ENCODE peak calls at places on chromosomes 1 and 21, in nine cellular contexts. Y is spleen, K is psoas muscle, A is sigmoid colon, P is heart left ventricle, S is mesothelial cell of epicardium, Q is left lung, E is uterus, N is bronchial epithelial cell. J is an unnamed sample.

GRCh38 chr1:219088778-219089557 is 84.7 kb upstream of the LYPLAL1 start:
- DNase-seq in A (no peak), N (peak), S (no peak), P (peak), Q (peak), E (no peak), Y (peak), K (peak), J (no peak)

GRCh38 chr1:213484333-213484732 is 433.3 kb downstream of the RPS6KC1 start:
- DNase-seq in Q (no peak), E (no peak), Y (no peak), S (no peak), P (no peak), N (no peak), K (no peak), A (no peak), J (no peak)

GRCh38 chr1:54350360-54350759 is 55.8 kb downstream of the SSBP3 start:
- DNase-seq in K (no peak), Q (no peak), A (no peak), E (no peak), P (no peak), S (no peak), N (no peak), Y (no peak), J (no peak)

GRCh38 chr21:41548781-41549180 is 40.8 kb upstream of the TMPRSS2 start:
- DNase-seq in K (no peak), E (no peak), N (no peak), P (no peak), S (no peak), Q (no peak), A (no peak), Y (no peak), J (no peak)

GRCh38 chr1:63643926-63644325 is 50.7 kb downstream of the PGM1 start:
- DNase-seq in K (peak), Y (no peak), N (no peak), Q (no peak), A (no peak), P (no peak), S (no peak), E (no peak), J (no peak)

GRCh38 chr1:182600036-182600713 is 4.0 kb downstream of the RGS16 start:
- DNase-seq in A (no peak), S (no peak), P (no peak), Y (no peak), E (no peak), K (no peak), N (no peak), Q (no peak), J (no peak)

GRCh38 chr1:233569636-233570035 is 44.3 kb upstream of the KCNK1 start:
- DNase-seq in E (no peak), Q (no peak), P (no peak), N (peak), A (no peak), K (no peak), Y (no peak), S (no peak), J (no peak)

GRCh38 chr21:37566790-37567725 is 200.5 kb downstream of the DYRK1A start:
- DNase-seq in A (no peak), Y (no peak), K (peak), N (no peak), P (no peak), S (peak), Q (no peak), E (no peak), J (no peak)

GRCh38 chr1:213714645-213715044 is 273.1 kb upstream of the PROX1 start:
- DNase-seq in Q (no peak), K (no peak), E (no peak), S (no peak), N (no peak), P (no peak), A (no peak), Y (no peak), J (no peak)

GRCh38 chr1:179164494-179164893 is 65.0 kb downstream of the ABL2 start:
- DNase-seq in E (no peak), Y (no peak), S (no peak), Q (no peak), N (peak), A (no peak), P (no peak), K (no peak), J (no peak)

GRCh38 chr1:216032977-216033376 is 390.3 kb downstream of the USH2A start:
- DNase-seq in E (no peak), K (no peak), P (no peak), N (no peak), A (no peak), Q (no peak), S (no peak), Y (no peak), J (no peak)

GRCh38 chr1:216028630-216029029 is 394.6 kb downstream of the USH2A start:
- DNase-seq in P (no peak), A (no peak), Y (no peak), E (no peak), Q (no peak), K (no peak), S (no peak), N (no peak), J (no peak)

GRCh38 chr1:216032284-216032683 is 391.0 kb downstream of the USH2A start:
- DNase-seq in P (no peak), Q (no peak), E (no peak), A (no peak), K (no peak), N (no peak), S (no peak), Y (no peak), J (no peak)

DNA sequence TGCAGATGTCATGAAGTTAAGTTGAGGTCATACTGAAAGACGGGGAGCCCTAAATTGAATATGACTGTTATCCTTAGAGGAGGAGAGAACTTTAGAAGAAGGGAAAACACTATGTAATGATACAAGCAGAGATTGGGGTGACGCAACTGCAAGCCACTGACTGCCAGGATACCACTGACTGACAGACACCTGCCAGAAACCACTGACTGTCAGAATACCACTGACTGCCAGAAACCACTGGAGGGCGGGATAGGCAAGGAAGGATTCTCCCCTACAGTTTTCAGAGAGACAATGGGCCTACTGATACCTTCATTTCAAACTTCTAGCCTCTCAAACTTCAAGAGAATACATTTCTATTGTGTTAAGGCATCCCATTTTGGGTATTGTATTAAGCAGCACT is 388.7 kb downstream of the USH2A start:
- DNase-seq in E (no peak), K (no peak), A (no peak), Q (no peak), S (no peak), N (no peak), P (no peak), Y (no peak), J (no peak)
- TF ChIP-seq CTCF in E (no peak), K (no peak), A (no peak), Q (no peak), S (no peak), N (no peak), P (no peak), Y (no peak), J (peak)

DNA sequence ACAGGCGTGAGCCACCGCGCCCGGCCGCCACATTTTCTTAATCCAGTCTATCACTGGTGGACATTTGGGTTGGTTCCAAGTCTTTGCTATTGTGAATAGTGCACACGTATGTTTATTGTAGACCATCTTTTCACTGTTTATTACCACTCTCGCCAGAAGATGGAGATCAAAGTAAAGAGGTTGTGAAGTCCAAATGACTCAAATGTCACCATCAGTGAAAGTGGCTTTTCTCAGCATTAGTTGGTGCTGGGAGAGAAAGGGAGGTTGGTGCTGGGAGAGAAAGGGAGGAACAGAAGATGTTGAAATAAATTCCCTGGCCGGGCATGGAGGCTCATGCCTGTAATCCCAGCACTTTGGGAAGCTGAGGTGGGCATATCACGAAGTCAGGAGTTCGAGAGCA is 10.4 kb upstream of the UHMK1 start:
- DNase-seq in E (no peak), Y (no peak), K (no peak), Q (no peak), A (no peak), P (no peak), S (no peak), N (no peak), J (no peak)
- TF ChIP-seq CTCF in E (no peak), Y (no peak), K (no peak), Q (no peak), A (no peak), P (no peak), S (no peak), N (no peak), J (no peak)

GRCh38 chr1:81305997-81306452 is 494.7 kb upstream of the ADGRL2 start:
- DNase-seq in K (no peak), Q (no peak), E (no peak), P (no peak), Y (no peak), S (peak), N (peak), A (no peak), J (no peak)
- TF ChIP-seq CTCF in K (peak), Q (no peak), E (peak), P (peak), Y (peak), S (no peak), N (peak), A (no peak), J (peak)

GRCh38 chr1:26327956-26328362 is 10.2 kb downstream of the CD52 start:
- DNase-seq in N (peak), Q (no peak), P (no peak), S (no peak), A (no peak), E (no peak), Y (no peak), K (no peak), J (no peak)
- TF ChIP-seq CTCF in N (peak), Q (no peak), P (no peak), S (no peak), A (no peak), E (no peak), Y (no peak), K (no peak), J (no peak)

GRCh38 chr1:9201421-9202239 is 32.9 kb upstream of the H6PD start:
- DNase-seq in N (peak), Y (no peak), S (no peak), P (no peak), K (no peak), Q (no peak), E (peak), A (peak), J (no peak)

GRCh38 chr1:9196129-9197040 is 38.2 kb upstream of the H6PD start:
- DNase-seq in S (peak), K (peak), A (peak), Q (peak), E (peak), N (peak), P (peak), Y (peak), J (no peak)

GRCh38 chr1:9200441-9200840 is 34.1 kb upstream of the H6PD start:
- DNase-seq in A (no peak), E (no peak), P (no peak), Q (no peak), K (no peak), S (no peak), N (peak), Y (no peak), J (no peak)

GRCh38 chr1:9197186-9198099 is 37.1 kb upstream of the H6PD start:
- DNase-seq in A (no peak), K (no peak), Q (no peak), P (no peak), Y (no peak), E (no peak), N (no peak), S (no peak), J (no peak)

DNA sequence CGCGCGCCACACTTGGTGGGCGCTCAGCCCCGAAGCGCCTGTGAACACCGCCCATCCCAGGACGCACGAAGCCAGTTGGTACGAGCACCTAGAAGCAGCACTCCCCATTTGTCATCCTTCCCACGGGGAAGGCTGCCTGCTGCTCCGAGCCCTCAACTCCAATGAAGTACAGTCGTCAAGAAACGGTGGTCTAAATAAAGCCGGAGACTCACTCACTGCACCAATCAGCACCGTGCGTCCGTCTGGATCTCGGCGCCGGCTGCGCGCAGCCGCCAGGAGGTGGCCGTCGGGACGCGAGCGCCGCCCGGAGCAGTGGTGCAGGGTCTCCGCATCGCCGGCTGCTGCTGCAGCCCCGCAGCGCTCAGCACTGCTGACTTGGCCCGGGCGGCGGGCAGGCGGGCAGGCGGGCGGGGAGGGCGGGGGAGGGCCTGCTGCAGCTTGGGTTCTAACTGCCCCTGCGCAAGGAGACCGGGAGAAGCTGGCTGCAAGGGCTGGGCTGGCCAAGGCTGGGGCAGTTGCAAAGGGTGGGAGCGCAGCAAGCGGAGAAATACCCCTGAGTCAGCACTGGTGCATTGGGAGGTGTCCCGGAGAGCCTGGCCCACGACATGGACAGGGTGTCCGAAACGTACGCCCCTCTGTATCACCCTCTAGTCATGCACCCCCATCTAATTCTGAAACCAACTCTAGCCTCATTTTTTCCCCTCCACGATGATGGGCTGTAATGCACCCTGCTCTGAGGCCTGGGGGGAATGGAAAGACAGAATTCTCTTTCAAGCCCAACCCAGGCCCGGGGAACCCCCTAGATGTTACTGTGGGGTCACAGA is 35.8 kb upstream of the H6PD start:
- DNase-seq in P (no peak), E (no peak), A (no peak), N (no peak), K (peak), Q (no peak), Y (no peak), S (peak), J (peak)
- TF ChIP-seq CTCF in P (no peak), E (peak), A (no peak), N (no peak), K (peak), Q (no peak), Y (no peak), S (no peak), J (peak)

DNA sequence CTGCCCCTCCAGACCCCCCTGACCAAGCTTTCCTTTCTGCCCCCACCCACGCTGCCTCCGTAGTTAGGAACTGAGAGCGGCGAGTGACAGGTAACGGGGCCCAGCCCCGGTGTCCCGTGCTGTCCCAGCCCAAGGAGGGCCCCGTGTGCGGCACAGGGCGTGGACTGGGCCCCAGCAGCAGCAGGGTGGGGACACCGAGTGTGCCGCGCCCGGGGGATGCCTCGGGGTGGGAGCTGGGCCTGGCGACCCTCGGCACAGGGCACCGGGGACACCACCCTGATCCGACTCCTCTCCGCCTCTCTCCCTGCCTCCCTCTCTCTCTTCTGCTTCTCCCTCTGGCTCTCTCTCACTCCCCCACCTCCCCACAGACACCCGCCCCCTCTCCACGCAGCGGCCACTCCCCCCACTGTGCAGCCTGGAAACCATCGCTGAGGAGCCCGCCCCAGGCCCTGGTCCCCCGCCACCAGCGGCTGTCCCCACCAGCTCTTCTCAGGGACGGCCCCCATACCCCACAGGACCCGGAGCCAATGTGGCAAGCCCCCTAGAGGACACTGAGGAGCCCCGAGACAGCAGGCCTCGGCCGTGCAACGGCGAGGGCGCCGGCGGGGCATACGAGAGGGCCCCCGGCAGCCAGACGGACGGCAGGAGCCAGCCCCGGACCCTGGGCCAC is 22.7 kb downstream of the PANK4 start:
- DNase-seq in A (no peak), Q (no peak), K (no peak), N (no peak), Y (no peak), E (no peak), P (no peak), S (no peak), J (no peak)
- TF ChIP-seq CTCF in A (no peak), Q (no peak), K (no peak), N (no peak), Y (no peak), E (no peak), P (no peak), S (no peak), J (no peak)

GRCh38 chr1:58780586-58781452 is 3.0 kb downstream of the JUN start:
- DNase-seq in N (peak), A (no peak), Y (no peak), Q (no peak), P (no peak), S (no peak), E (no peak), K (no peak), J (no peak)

GRCh38 chr1:58783090-58783992 is 506 bp downstream of the JUN start:
- DNase-seq in A (peak), S (peak), Q (peak), E (no peak), K (peak), N (no peak), Y (peak), P (peak), J (peak)

GRCh38 chr1:58779837-58780585 is 3.8 kb downstream of the JUN start:
- DNase-seq in E (peak), A (peak), P (no peak), N (peak), Q (peak), Y (no peak), K (no peak), S (no peak), J (no peak)

GRCh38 chr1:58782308-58783089 is 1.3 kb downstream of the JUN start:
- DNase-seq in Y (peak), N (no peak), K (peak), A (peak), S (peak), E (peak), P (peak), Q (peak), J (peak)

DNA sequence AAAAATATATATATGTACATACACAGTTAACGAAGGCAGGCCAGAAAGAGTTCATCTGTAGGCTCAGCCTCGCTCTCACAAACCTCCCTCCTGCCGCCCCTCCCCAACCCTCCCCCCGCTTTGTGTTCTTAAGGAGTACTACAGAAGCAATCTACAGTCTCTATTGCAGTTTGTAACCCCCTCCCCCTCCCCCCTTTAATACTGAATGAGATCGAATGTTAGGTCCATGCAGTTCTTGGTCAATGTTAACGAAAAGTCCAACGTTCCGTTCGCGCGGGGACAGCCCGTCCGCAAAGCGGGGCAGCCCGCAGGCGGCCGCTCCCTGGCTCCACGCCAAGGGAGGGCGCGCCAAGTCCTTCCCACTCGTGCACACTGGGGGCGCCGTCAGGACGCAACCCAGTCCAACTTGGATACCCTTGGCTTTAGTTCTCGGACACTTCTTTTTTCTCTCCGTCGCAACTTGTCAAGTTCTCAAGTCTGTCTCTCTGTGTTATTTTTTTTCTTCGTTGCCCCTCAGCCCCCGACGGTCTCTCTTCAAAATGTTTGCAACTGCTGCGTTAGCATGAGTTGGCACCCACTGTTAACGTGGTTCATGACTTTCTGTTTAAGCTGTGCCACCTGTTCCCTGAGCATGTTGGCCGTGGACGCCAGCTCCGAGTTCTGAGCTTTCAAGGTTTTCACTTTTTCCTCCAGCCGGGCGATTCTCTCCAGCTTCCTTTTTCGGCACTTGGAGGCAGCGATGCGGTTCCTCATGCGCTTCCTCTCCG is 2.1 kb downstream of the JUN start:
- DNase-seq in Y (peak), K (peak), Q (peak), N (no peak), S (peak), A (peak), E (peak), P (peak), J (no peak)
- TF ChIP-seq CTCF in Y (peak), K (peak), Q (no peak), N (peak), S (peak), A (peak), E (peak), P (peak), J (peak)

DNA sequence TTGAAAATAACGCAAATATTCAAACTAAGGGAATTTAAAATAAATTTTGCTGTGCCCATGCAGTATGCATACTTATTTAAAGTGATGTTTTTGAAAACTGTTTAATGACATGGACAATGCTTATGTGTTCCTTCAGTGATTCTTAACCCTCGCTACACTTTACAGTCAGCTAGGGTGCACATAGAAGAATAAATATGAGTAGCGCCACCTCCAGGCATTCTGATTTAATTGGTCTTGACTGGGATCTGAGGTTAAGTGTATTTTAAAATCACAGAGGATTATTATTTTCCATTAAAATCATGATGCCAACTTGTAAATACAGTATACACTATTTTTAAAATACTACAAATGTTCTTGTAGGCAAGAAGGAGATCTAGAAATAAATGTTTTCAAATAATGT is 373.5 kb upstream of the ADGRL4 start:
- DNase-seq in E (no peak), A (no peak), P (no peak), Y (no peak), K (no peak), Q (no peak), S (no peak), N (no peak), J (no peak)
- TF ChIP-seq CTCF in E (no peak), A (no peak), P (no peak), Y (no peak), K (no peak), Q (no peak), S (no peak), N (no peak), J (no peak)

GRCh38 chr1:205271277-205271676 is 43.5 kb downstream of the TMCC2 start:
- DNase-seq in N (peak), Y (no peak), P (no peak), K (peak), E (no peak), A (no peak), S (no peak), Q (no peak), J (no peak)
- TF ChIP-seq CTCF in N (peak), Y (no peak), P (peak), K (no peak), E (no peak), A (no peak), S (no peak), Q (no peak), J (peak)